ENCODE peak calls at places on chromosomes 6 and 20, in seven cellular contexts. U is body of pancreas; O is naive thymus-derived CD4-positive, alpha-beta T cell; L is right lobe of liver; M is ascending aorta; N is CD4-positive, CD25-positive, alpha-beta regulatory T cell; A is stomach. B is an unnamed sample.

GRCh38 chr6:164085086-164085485 is 670.6 kb downstream of the QKI start:
- DNase-seq in U (no peak), O (no peak), L (no peak), M (no peak), N (no peak), A (no peak), B (no peak)

GRCh38 chr6:163113358-163113962 is 301.1 kb upstream of the QKI start:
- DNase-seq in U (no peak), O (no peak), L (no peak), M (no peak), N (no peak), A (no peak), B (no peak)

GRCh38 chr6:53928641-53929339 is 134.0 kb downstream of the LRRC1 start:
- DNase-seq in U (no peak), O (no peak), L (no peak), M (no peak), N (no peak), A (no peak), B (no peak)

GRCh38 chr6:52392944-52393343 is 27.2 kb upstream of the EFHC1 start:
- DNase-seq in U (no peak), O (no peak), L (no peak), M (no peak), N (peak; percentile 42), A (no peak), B (no peak)

GRCh38 chr6:27893836-27894807 is 18.1 kb downstream of the OR2B2 start:
- DNase-seq in U (peak; percentile 81), O (peak; percentile 75), L (peak; percentile 86), M (peak; percentile 58), N (peak; percentile 92), A (peak; percentile 81), B (peak; percentile 60)

GRCh38 chr6:54285595-54285994 is 22.6 kb upstream of the TINAG start:
- DNase-seq in U (no peak), O (no peak), L (no peak), M (no peak), N (no peak), A (no peak), B (no peak)

GRCh38 chr6:28981391-28981832 is 23.7 kb downstream of the ZNF311 start:
- DNase-seq in U (peak; percentile 75), O (peak; percentile 88), L (no peak), M (no peak), N (peak; percentile 77), A (peak; percentile 65), B (peak; percentile 64)

GRCh38 chr6:83594936-83595335 is 82.6 kb downstream of the PRSS35 start:
- DNase-seq in U (no peak), O (no peak), L (no peak), M (no peak), N (no peak), A (no peak), B (no peak)

GRCh38 chr20:34104059-34104458 is 8.0 kb downstream of the EIF2S2 start:
- DNase-seq in U (no peak), O (no peak), L (no peak), M (no peak), N (no peak), A (no peak), B (no peak)

GRCh38 chr20:353166-353565 is 6.3 kb downstream of the NRSN2 start:
- DNase-seq in U (no peak), O (no peak), L (no peak), M (no peak), N (no peak), A (no peak), B (no peak)

GRCh38 chr20:57323034-57323433 is 6.6 kb upstream of the SPO11 start:
- DNase-seq in U (no peak), O (no peak), L (no peak), M (no peak), N (no peak), A (no peak), B (no peak)

GRCh38 chr20:63082308-63082938 is 75.7 kb upstream of the BHLHE23 start:
- DNase-seq in U (peak; percentile 45), O (peak; percentile 41), L (peak; percentile 49), M (no peak), N (peak; percentile 9), A (peak; percentile 39), B (no peak)

DNA sequence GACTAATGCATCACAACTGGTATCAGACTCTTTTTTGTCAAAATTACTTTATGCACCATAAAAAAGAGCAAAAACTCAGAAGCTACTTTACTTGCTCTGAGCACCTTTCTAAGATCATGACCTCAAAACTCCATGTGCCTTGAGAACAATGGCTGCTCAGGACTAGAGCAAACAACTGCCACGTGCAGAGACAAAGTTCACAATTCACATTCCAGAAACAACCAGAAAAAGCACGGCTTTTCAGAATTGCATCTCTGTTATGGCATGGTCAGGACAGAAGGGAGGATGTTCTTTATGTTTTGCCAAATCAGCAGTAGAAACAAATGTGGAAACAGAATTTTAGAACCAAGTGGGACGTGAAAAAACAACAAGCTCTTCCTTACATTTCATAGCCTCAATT is 70.5 kb downstream of the CNKSR3 start:
- DNase-seq in U (no peak), O (no peak), L (no peak), M (no peak), N (no peak), A (no peak), B (no peak)
- H3K4me3 ChIP-seq in U (no peak overlapping the region), O (no peak overlapping the region), L (peak overlapping the region; percentile 47), M (no peak overlapping the region), N (no peak overlapping the region), A (no peak overlapping the region), B (no peak overlapping the region)

DNA sequence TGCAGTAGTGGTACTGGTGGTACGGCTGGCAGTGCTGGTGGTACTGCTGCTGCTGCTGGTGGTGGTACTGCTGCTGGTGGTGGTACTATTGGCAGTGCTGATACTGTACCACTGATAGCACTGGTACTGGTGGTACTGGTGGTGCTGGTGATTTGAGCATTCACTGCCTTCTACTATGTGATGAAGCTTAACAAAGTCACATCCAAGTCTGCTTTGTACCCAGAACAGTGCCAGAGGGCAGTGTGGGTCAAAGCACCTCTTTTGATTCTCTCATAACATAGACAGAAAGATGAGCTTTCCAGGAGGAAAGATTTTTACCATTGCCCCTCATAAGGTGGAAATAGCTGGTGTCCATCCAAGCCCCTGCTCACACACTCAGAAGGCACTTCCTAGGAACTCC is 48.7 kb downstream of the ANKRD6 start:
- DNase-seq in U (no peak), O (no peak), L (no peak), M (no peak), N (no peak), A (no peak), B (no peak)
- H3K27ac ChIP-seq in U (no peak overlapping the region), O (no peak overlapping the region), L (no peak overlapping the region), M (peak overlapping the region; percentile 77), N (no peak overlapping the region), A (no peak overlapping the region), B (no peak overlapping the region)

GRCh38 chr6:169960891-169961611 is 209.6 kb downstream of the ERMARD start:
- DNase-seq in U (no peak), O (no peak), L (no peak), M (peak; percentile 6), N (no peak), A (peak; percentile 23), B (no peak)
- H3K9me3 ChIP-seq in U (no peaks in the 10 kb centered on the region), O (no peaks in the 10 kb centered on the region), L (no peaks in the 10 kb centered on the region), M (no peaks in the 10 kb centered on the region), N (no peaks in the 10 kb centered on the region), A (no peaks in the 10 kb centered on the region), B (no peaks in the 10 kb centered on the region)

GRCh38 chr6:24775520-24776058 is 852 bp downstream of the GMNN start:
- DNase-seq in U (peak; percentile 39), O (no peak), L (no peak), M (no peak), N (no peak), A (no peak), B (no peak)
- H3K4me3 ChIP-seq in U (peak overlapping the region; percentile 45), O (peak overlapping the region; percentile 93), L (peak overlapping the region; percentile 99), M (peak overlapping the region; percentile 85), N (peak overlapping the region; percentile 89), A (peak overlapping the region; percentile 97), B (peak overlapping the region; percentile 96)

DNA sequence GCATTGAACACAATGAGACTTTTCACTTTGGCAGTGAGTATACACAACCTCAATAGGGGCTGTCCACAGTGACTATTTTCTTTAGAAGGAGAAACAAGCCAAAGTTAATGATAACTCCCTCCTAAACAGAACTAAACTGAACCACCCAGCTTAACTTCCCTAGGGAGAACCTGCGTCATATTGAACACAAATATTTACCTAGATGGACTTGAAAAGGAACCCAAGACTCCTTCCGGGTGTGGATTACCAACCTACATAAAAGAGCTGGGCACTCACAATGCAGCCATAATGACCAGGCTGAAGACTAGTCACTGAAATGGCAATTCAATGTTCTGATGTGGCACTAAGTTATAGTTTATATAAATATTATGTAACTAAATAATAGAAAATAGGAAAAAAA is 160.6 kb downstream of the IBTK start:
- DNase-seq in U (no peak), O (no peak), L (no peak), M (no peak), N (no peak), A (no peak), B (no peak)
- H3K27ac ChIP-seq in U (no peak overlapping the region), O (no peak overlapping the region), L (no peak overlapping the region), M (no peak overlapping the region), N (no peak overlapping the region), A (no peak overlapping the region), B (no peak overlapping the region)

GRCh38 chr20:48231253-48231652 is 446.0 kb upstream of the SULF2 start:
- DNase-seq in U (no peak), O (no peak), L (no peak), M (no peak), N (no peak), A (no peak), B (no peak)
- H3K9me3 ChIP-seq in U (no peaks in the 10 kb centered on the region), O (peaks cover 22% of the 10 kb centered on the region), L (no peaks in the 10 kb centered on the region), M (no peaks in the 10 kb centered on the region), N (peaks cover 15% of the 10 kb centered on the region), A (no peaks in the 10 kb centered on the region), B (peaks cover 4% of the 10 kb centered on the region)

GRCh38 chr6:37612475-37612874 is 85.2 kb downstream of the MDGA1 start:
- DNase-seq in U (no peak), O (no peak), L (no peak), M (no peak), N (no peak), A (no peak), B (no peak)
- H3K4me3 ChIP-seq in U (no peak overlapping the region), O (no peak overlapping the region), L (no peak overlapping the region), M (no peak overlapping the region), N (no peak overlapping the region), A (no peak overlapping the region), B (no peak overlapping the region)

GRCh38 chr6:111715321-111715720 is 109.6 kb upstream of the TRAF3IP2 start:
- DNase-seq in U (no peak), O (peak; percentile 42), L (no peak), M (no peak), N (peak; percentile 89), A (no peak), B (peak; percentile 8)

GRCh38 chr6:111716325-111716724 is 110.6 kb upstream of the TRAF3IP2 start:
- DNase-seq in U (no peak), O (no peak), L (no peak), M (no peak), N (no peak), A (no peak), B (no peak)

GRCh38 chr6:111718990-111719389 is 113.3 kb upstream of the TRAF3IP2 start:
- DNase-seq in U (no peak), O (no peak), L (no peak), M (no peak), N (no peak), A (no peak), B (no peak)

GRCh38 chr6:111718326-111718725 is 112.6 kb upstream of the TRAF3IP2 start:
- DNase-seq in U (no peak), O (no peak), L (no peak), M (no peak), N (no peak), A (no peak), B (no peak)

DNA sequence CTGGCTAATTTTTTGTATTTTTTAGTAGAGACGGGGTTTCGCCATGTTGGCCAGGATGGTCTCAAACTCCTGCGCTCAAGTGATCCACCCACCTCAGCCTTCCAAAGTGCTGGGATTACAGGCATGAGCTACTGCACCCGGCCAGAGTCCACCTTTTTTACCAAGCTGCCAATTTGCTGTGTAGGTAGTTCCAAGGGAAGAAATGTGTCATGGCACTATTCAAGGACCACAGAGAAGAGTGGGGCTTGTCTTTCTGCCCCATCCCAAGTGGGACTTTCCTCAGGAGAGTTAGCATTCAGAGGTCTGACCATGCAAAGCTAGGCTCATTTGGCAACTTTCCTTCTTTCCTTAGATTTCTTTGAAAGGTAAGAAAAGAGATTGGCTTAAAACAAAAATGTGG is 111.9 kb upstream of the TRAF3IP2 start:
- DNase-seq in U (no peak), O (no peak), L (no peak), M (no peak), N (no peak), A (no peak), B (no peak)
- H3K27ac ChIP-seq in U (no peak overlapping the region), O (peak overlapping the region; percentile 9), L (no peak overlapping the region), M (no peak overlapping the region), N (no peak overlapping the region), A (no peak overlapping the region), B (peak overlapping the region; percentile 28)